ENCODE peak calls at places on chromosomes 3 and 15, in eight cellular contexts. E is lower lobe of right lung, G is IMR-90, O is progenitor cell of endocrine pancreas, R is left ventricle myocardium inferior, Q is chondrocyte, W is WERI-Rb-1, Z is choroid plexus epithelial cell. M is an unnamed sample.

GRCh38 chr3:79517766-79518413 is 249.9 kb downstream of the ROBO1 start:
- DNase-seq in E (no peak), G (peak), O (no peak), R (no peak), Q (no peak), W (peak), Z (peak), M (peak)

GRCh38 chr3:125684199-125684598 is 88.9 kb upstream of the OSBPL11 start:
- DNase-seq in E (no peak), G (peak), O (no peak), R (no peak), Q (no peak), W (peak), Z (peak), M (peak)

GRCh38 chr15:69405110-69405509 is 9.0 kb upstream of the KIF23 start:
- DNase-seq in E (no peak), G (no peak), O (no peak), R (no peak), Q (no peak), W (no peak), Z (no peak), M (no peak)

GRCh38 chr3:142706308-142707127 is 17.3 kb upstream of the TRPC1 start:
- DNase-seq in E (no peak), G (no peak), O (no peak), R (no peak), Q (no peak), W (no peak), Z (no peak), M (no peak)

GRCh38 chr15:41939986-41940385 is 32.4 kb downstream of the EHD4 start:
- DNase-seq in E (no peak), G (no peak), O (no peak), R (no peak), Q (no peak), W (no peak), Z (no peak), M (no peak)

GRCh38 chr3:78701537-78701936 is 1066.3 kb downstream of the ROBO1 start:
- DNase-seq in E (no peak), G (no peak), O (no peak), R (no peak), Q (no peak), W (no peak), Z (no peak), M (no peak)

GRCh38 chr3:162492446-162493081 is 996.0 kb downstream of the OTOL1 start:
- DNase-seq in E (no peak), G (peak), O (no peak), R (no peak), Q (no peak), W (no peak), Z (peak), M (no peak)

GRCh38 chr3:149879872-149880271 is 66.9 kb downstream of the RNF13 start:
- DNase-seq in E (peak), G (peak), O (no peak), R (peak), Q (no peak), W (peak), Z (peak), M (peak)

GRCh38 chr3:177724020-177724638 is 526.8 kb upstream of the TBL1XR1 start:
- DNase-seq in E (peak), G (no peak), O (no peak), R (peak), Q (no peak), W (no peak), Z (peak), M (no peak)

GRCh38 chr15:38048001-38048455 is 113.6 kb downstream of the TMCO5A start:
- DNase-seq in E (no peak), G (no peak), O (no peak), R (no peak), Q (no peak), W (no peak), Z (no peak), M (no peak)

GRCh38 chr3:168047190-168047795 is 48.4 kb downstream of the GOLIM4 start:
- DNase-seq in E (no peak), G (peak), O (no peak), R (no peak), Q (no peak), W (no peak), Z (peak), M (no peak)

GRCh38 chr15:96585634-96586386 is 255.3 kb downstream of the NR2F2 start:
- DNase-seq in E (no peak), G (peak), O (no peak), R (no peak), Q (no peak), W (no peak), Z (peak), M (no peak)

GRCh38 chr3:143573904-143574303 is 274.4 kb downstream of the SLC9A9 start:
- DNase-seq in E (no peak), G (no peak), O (no peak), R (no peak), Q (no peak), W (no peak), Z (no peak), M (no peak)

GRCh38 chr3:101676219-101676764 is 640 bp downstream of the ZBTB11 start:
- DNase-seq in E (peak), G (peak), O (peak), R (peak), Q (peak), W (peak), Z (peak), M (peak)

GRCh38 chr3:49609815-49610214 is 55.5 kb downstream of the BSN start:
- DNase-seq in E (no peak), G (no peak), O (no peak), R (peak), Q (no peak), W (no peak), Z (no peak), M (no peak)

GRCh38 chr15:37638139-37638538 is 296.3 kb upstream of the TMCO5A start:
- DNase-seq in E (no peak), G (no peak), O (no peak), R (no peak), Q (no peak), W (no peak), Z (no peak), M (no peak)

GRCh38 chr15:98955980-98956723 is 51.4 kb downstream of the PGPEP1L start:
- DNase-seq in E (no peak), G (no peak), O (no peak), R (no peak), Q (peak), W (no peak), Z (no peak), M (no peak)

GRCh38 chr3:23991236-23992050 is 46.4 kb downstream of the NR1D2 start:
- DNase-seq in E (no peak), G (peak), O (no peak), R (no peak), Q (no peak), W (no peak), Z (peak), M (no peak)

GRCh38 chr3:44988073-44988472 is 12.0 kb downstream of the EXOSC7 start:
- DNase-seq in E (no peak), G (no peak), O (no peak), R (no peak), Q (no peak), W (no peak), Z (peak), M (no peak)

GRCh38 chr3:182612332-182612731 is 181.0 kb upstream of the ATP11B start:
- DNase-seq in E (no peak), G (no peak), O (no peak), R (no peak), Q (no peak), W (no peak), Z (no peak), M (no peak)

GRCh38 chr3:50995085-50995824 is 320.5 kb downstream of the DOCK3 start:
- DNase-seq in E (no peak), G (no peak), O (no peak), R (no peak), Q (no peak), W (no peak), Z (no peak), M (no peak)

GRCh38 chr3:102113421-102114041 is 264.2 kb downstream of the NFKBIZ start:
- DNase-seq in E (no peak), G (peak), O (no peak), R (no peak), Q (no peak), W (no peak), Z (no peak), M (no peak)

GRCh38 chr15:43268111-43269105 is 1.7 kb upstream of the TGM5 start:
- DNase-seq in E (no peak), G (no peak), O (no peak), R (no peak), Q (no peak), W (peak), Z (peak), M (no peak)

GRCh38 chr3:192731233-192731632 is 3.9 kb upstream of the FGF12 start:
- DNase-seq in E (no peak), G (no peak), O (no peak), R (no peak), Q (no peak), W (no peak), Z (no peak), M (no peak)

GRCh38 chr3:42601898-42602581 is 1.6 kb downstream of the NKTR start:
- DNase-seq in E (no peak), G (peak), O (no peak), R (no peak), Q (no peak), W (no peak), Z (peak), M (no peak)
- TF ChIP-seq CTCF in E (no peak), G (peak), O (peak), R (no peak), Q (peak), W (no peak), Z (peak), M (no peak)

GRCh38 chr3:29156071-29156715 is 124.7 kb upstream of the RBMS3 start:
- DNase-seq in E (no peak), G (peak), O (no peak), R (no peak), Q (no peak), W (peak), Z (no peak), M (peak)

GRCh38 chr3:29153811-29154210 is 127.1 kb upstream of the RBMS3 start:
- DNase-seq in E (no peak), G (no peak), O (no peak), R (no peak), Q (no peak), W (no peak), Z (no peak), M (no peak)

GRCh38 chr3:29152379-29152778 is 128.5 kb upstream of the RBMS3 start:
- DNase-seq in E (no peak), G (no peak), O (no peak), R (no peak), Q (no peak), W (no peak), Z (peak), M (peak)
- TF ChIP-seq CTCF in E (no peak), G (no peak), O (no peak), R (peak), Q (peak), W (no peak), Z (peak), M (no peak)

GRCh38 chr3:12553921-12554391 is 2.9 kb upstream of the MKRN2 start:
- DNase-seq in E (peak), G (no peak), O (no peak), R (no peak), Q (no peak), W (no peak), Z (peak), M (peak)
- TF ChIP-seq CTCF in E (no peak), G (no peak), O (no peak), R (no peak), Q (no peak), W (no peak), Z (peak), M (no peak)

GRCh38 chr15:81068516-81068915 is 65.6 kb upstream of the CFAP161 start:
- DNase-seq in E (no peak), G (no peak), O (no peak), R (no peak), Q (no peak), W (no peak), Z (no peak), M (no peak)
- TF ChIP-seq CTCF in E (no peak), G (no peak), O (no peak), R (no peak), Q (no peak), W (no peak), Z (no peak), M (no peak)

GRCh38 chr3:38368238-38368637 is 21.7 kb downstream of the XYLB start:
- DNase-seq in E (no peak), G (no peak), O (no peak), R (no peak), Q (no peak), W (no peak), Z (no peak), M (no peak)
- TF ChIP-seq CTCF in E (no peak), G (no peak), O (no peak), R (no peak), Q (no peak), W (peak), Z (peak), M (no peak)

GRCh38 chr3:35968223-35968622 is 328.9 kb downstream of the ARPP21 start:
- DNase-seq in E (no peak), G (no peak), O (no peak), R (no peak), Q (no peak), W (no peak), Z (no peak), M (no peak)

GRCh38 chr3:35966629-35967464 is 327.5 kb downstream of the ARPP21 start:
- DNase-seq in E (no peak), G (no peak), O (no peak), R (no peak), Q (no peak), W (no peak), Z (no peak), M (no peak)

GRCh38 chr3:35970793-35971192 is 331.5 kb downstream of the ARPP21 start:
- DNase-seq in E (no peak), G (no peak), O (no peak), R (no peak), Q (no peak), W (no peak), Z (no peak), M (no peak)

GRCh38 chr3:35965908-35966307 is 326.6 kb downstream of the ARPP21 start:
- DNase-seq in E (no peak), G (peak), O (no peak), R (no peak), Q (no peak), W (peak), Z (peak), M (no peak)
- TF ChIP-seq CTCF in E (peak), G (peak), O (peak), R (peak), Q (peak), W (peak), Z (peak), M (peak)

GRCh38 chr3:30628931-30629590 is 22.7 kb downstream of the TGFBR2 start:
- DNase-seq in E (no peak), G (no peak), O (no peak), R (no peak), Q (no peak), W (no peak), Z (peak), M (no peak)
- TF ChIP-seq CTCF in E (peak), G (no peak), O (no peak), R (peak), Q (peak), W (no peak), Z (peak), M (no peak)

M was measured in glutamatergic neuron.